ENCODE peak calls at places on chromosomes 6 and 20, in six cellular contexts. F is Panc1, V is GM12891, B is HL-60, Y is H1, M is K562. R is an unnamed sample.

GRCh38 chr6:15716889-15717288 is 54.1 kb upstream of the DTNBP1 start:
- DNase-seq in F (no peak), B (no peak), M (no peak), V (no peak), Y (no peak), R (no peak)

GRCh38 chr6:215335-216034 is 76.8 kb upstream of the DUSP22 start:
- DNase-seq in V (no peak), F (no peak), B (no peak), M (no peak), Y (no peak), R (no peak)

GRCh38 chr6:161407581-161407980 is 133.7 kb upstream of the AGPAT4 start:
- DNase-seq in M (peak; percentile 42), V (no peak), Y (no peak), F (no peak), B (no peak), R (no peak)

GRCh38 chr6:75203721-75204120 is 2.1 kb downstream of the COL12A1 start:
- DNase-seq in B (no peak), M (no peak), V (no peak), Y (no peak), F (no peak), R (no peak)

GRCh38 chr6:122903266-122903915 is 92.6 kb upstream of the CLVS2 start:
- DNase-seq in B (no peak), Y (no peak), V (no peak), F (no peak), M (no peak), R (no peak)

GRCh38 chr20:47400685-47401084 is 44.2 kb upstream of the ZMYND8 start:
- DNase-seq in B (no peak), M (peak; percentile 83), V (no peak), F (no peak), Y (no peak), R (no peak)

GRCh38 chr6:75296811-75297779 is 12.5 kb upstream of the TMEM30A start:
- DNase-seq in M (peak; percentile 39), Y (no peak), V (no peak), B (peak; percentile 29), F (peak; percentile 51), R (no peak)

GRCh38 chr20:635609-636338 is 17.2 kb downstream of the SRXN1 start:
- DNase-seq in F (no peak), Y (no peak), B (no peak), V (no peak), M (no peak), R (no peak)

GRCh38 chr20:17227669-17228623 is 1.1 kb downstream of the PCSK2 start:
- DNase-seq in M (no peak), V (no peak), Y (no peak), B (no peak), F (no peak), R (no peak)

GRCh38 chr6:109383438-109383940 is 1.2 kb upstream of the CD164 start:
- DNase-seq in B (no peak), Y (no peak), V (no peak), M (no peak), F (no peak), R (no peak)
- TF ChIP-seq POLR2AphosphoS5 in B (no peak), Y (no peak), V (no peak), M (no peak), F (no peak), R (no peak)

GRCh38 chr6:16730720-16731502 is 30.3 kb downstream of the ATXN1 start:
- DNase-seq in M (no peak), V (no peak), B (no peak), Y (no peak), F (no peak), R (no peak)

GRCh38 chr6:16729183-16729696 is 32.0 kb downstream of the ATXN1 start:
- DNase-seq in V (no peak), B (peak; percentile 92), M (no peak), F (peak; percentile 58), Y (no peak), R (no peak)

GRCh38 chr6:16727996-16728395 is 33.3 kb downstream of the ATXN1 start:
- DNase-seq in M (no peak), Y (no peak), V (no peak), F (no peak), B (peak; percentile 87), R (no peak)

GRCh38 chr6:16729744-16730143 is 31.5 kb downstream of the ATXN1 start:
- DNase-seq in V (no peak), B (no peak), Y (no peak), M (no peak), F (no peak), R (no peak)

DNA sequence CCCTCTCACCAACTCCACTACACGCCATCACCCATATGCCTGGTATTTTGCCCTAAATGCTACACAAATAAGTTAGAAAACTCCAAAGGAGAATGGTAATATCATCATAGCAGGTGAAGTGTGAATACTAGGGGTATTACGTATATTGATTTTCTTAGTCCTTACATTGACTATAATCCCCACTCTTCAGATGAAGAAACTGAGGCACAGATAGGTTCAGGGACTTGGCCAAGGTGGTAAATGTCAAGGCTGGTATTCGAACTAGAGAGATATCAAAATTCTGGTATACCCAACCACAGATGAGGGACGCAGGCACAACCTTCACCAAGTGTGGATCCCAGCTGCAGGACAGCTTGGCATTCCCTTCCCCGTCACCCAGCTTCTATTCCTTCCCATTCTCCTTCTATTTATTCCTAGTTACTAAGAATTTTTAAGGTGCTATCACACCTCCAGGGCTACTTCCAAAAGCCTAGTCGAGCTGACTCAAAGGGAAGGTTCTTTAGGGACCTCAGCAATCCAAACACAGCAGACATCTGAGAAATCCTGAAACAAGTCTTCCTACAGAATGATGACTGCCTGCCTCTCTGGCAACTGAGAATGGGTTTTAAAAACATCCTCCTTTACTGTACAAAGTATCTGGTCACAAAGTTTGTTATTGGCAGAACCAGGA is 32.6 kb downstream of the ATXN1 start:
- DNase-seq in M (no peak), Y (no peak), V (no peak), B (no peak), F (no peak), R (no peak)
- TF ChIP-seq POLR2AphosphoS5 in M (no peak), Y (no peak), V (no peak), B (no peak), F (no peak), R (no peak)

DNA sequence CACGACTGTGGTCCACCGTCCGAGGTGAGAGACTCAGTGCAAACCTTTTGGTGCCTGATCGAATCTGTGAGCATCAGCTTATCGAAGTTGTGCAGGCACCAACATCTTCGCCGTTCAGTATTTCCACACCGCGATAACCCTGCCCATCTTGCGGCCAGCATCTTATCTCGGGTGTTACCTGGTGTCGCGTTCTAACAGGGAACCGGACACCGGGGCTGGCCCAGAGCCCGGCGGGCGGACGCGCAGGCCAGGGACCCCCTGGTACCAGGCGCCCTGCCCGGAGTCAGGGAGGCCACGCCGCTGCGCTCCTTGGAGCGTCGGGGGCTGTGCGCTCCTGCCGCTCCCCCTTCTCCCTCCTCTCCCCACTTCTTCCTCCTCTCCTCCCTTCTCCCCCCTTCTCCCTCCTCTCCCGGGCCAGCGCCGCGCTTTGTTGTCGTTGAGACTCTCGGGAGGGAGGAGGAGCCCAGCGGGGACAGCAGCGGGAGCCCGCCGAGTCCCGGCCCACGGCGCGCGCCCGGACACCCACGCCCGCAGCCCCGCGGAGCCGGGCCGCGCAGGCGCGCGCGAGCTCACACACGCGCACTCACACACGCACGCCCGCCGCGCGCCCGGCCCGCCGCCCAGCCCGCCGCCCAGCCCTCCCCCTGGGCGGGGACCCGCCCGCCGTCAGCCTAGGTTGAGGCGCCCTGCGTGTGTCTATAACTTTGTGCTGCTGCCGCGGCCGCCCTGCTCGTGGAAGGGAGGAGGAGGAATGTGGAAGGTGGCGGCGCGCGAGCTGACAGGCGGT is 1.4 kb upstream of the FOXO3 start:
- DNase-seq in V (peak; percentile 41), B (peak; percentile 90), F (no peak), Y (no peak), M (peak; percentile 84), R (peak; percentile 66)
- TF ChIP-seq POLR2AphosphoS5 in V (no peak), B (peak; percentile 64), F (peak; percentile 64), Y (no peak), M (peak; percentile 93), R (peak; percentile 63)

GRCh38 chr6:40928302-40928701 is 110.7 kb downstream of the UNC5CL start:
- DNase-seq in F (no peak), V (no peak), B (no peak), Y (no peak), M (no peak), R (no peak)

GRCh38 chr6:40930555-40930954 is 108.5 kb downstream of the UNC5CL start:
- DNase-seq in M (peak; percentile 55), F (no peak), V (no peak), B (no peak), Y (no peak), R (no peak)

GRCh38 chr6:40930045-40930444 is 109.0 kb downstream of the UNC5CL start:
- DNase-seq in Y (no peak), M (no peak), F (no peak), B (no peak), V (no peak), R (no peak)

GRCh38 chr6:40931927-40932326 is 107.1 kb downstream of the UNC5CL start:
- DNase-seq in V (no peak), Y (no peak), F (no peak), M (no peak), B (no peak), R (no peak)

GRCh38 chr6:40928738-40929137 is 110.3 kb downstream of the UNC5CL start:
- DNase-seq in F (no peak), Y (no peak), V (no peak), B (no peak), M (no peak), R (no peak)
- TF ChIP-seq POLR2AphosphoS5 in F (no peak), Y (no peak), V (no peak), B (no peak), M (no peak), R (no peak)

DNA sequence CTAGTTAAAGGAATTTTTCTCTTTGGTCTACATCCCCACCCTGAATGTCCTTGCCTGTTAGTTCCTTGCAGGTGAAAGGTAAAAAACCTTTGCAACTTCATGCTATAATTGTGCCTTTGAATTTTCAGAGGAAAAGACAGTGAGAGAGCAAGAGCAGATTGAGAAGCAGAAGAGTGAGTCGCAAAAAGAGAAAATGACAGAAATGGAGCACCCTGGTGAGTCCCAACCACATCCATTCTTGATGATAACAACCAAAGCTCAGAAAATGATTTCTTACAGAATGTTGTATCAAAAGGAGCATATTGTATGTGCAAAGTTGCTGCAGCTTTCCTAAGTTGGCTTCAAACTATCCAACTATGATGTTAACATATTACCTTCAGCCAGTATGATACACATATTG is 165.2 kb upstream of the CENPW start:
- DNase-seq in V (no peak), F (no peak), B (no peak), Y (no peak), M (no peak), R (no peak)
- TF ChIP-seq POLR2AphosphoS5 in V (no peak), F (no peak), B (no peak), Y (no peak), M (no peak), R (no peak)

R was measured in GM12892.